ENCODE peak calls at places on chromosomes 4 and X, in eight cellular contexts. One of them, this sample, is unnamed.

GRCh38 chrX:9566150-9566621 is 101.3 kb downstream of the TBL1X start:
- DNase-seq in activated CD4-positive, alpha-beta T cell treated with anti-CD3 and anti-CD28 coated beads for 48 hours: peak
- DNase-seq in T-helper 17 cell: no peak
- DNase-seq in fibroblast of lung: peak
- DNase-seq in amygdala: no peak
- DNase-seq in cardiac fibroblast: peak
- DNase-seq in AG09319: peak
- DNase-seq in stimulated activated CD4-positive, alpha-beta T cell treated with anti-CD3 and anti-CD28 coated beads, Interleukin-1b, Interleukin-23, amount 100 ng/mL, for 4 hours: no peak
- DNase-seq in this sample: no peak

GRCh38 chrX:11908371-11908770 is 150.3 kb downstream of the MSL3 start:
- DNase-seq in activated CD4-positive, alpha-beta T cell treated with anti-CD3 and anti-CD28 coated beads for 48 hours: peak
- DNase-seq in T-helper 17 cell: no peak
- DNase-seq in fibroblast of lung: peak
- DNase-seq in amygdala: no peak
- DNase-seq in cardiac fibroblast: peak
- DNase-seq in AG09319: no peak
- DNase-seq in stimulated activated CD4-positive, alpha-beta T cell treated with anti-CD3 and anti-CD28 coated beads, Interleukin-1b, Interleukin-23, amount 100 ng/mL, for 4 hours: no peak
- DNase-seq in this sample: peak

GRCh38 chrX:139720136-139720535 is 12.2 kb upstream of the MCF2 start:
- DNase-seq in activated CD4-positive, alpha-beta T cell treated with anti-CD3 and anti-CD28 coated beads for 48 hours: no peak
- DNase-seq in T-helper 17 cell: no peak
- DNase-seq in fibroblast of lung: peak
- DNase-seq in amygdala: no peak
- DNase-seq in cardiac fibroblast: peak
- DNase-seq in AG09319: no peak
- DNase-seq in stimulated activated CD4-positive, alpha-beta T cell treated with anti-CD3 and anti-CD28 coated beads, Interleukin-1b, Interleukin-23, amount 100 ng/mL, for 4 hours: no peak
- DNase-seq in this sample: no peak

GRCh38 chr4:142846729-142847606 is 867 bp upstream of the INPP4B start:
- DNase-seq in activated CD4-positive, alpha-beta T cell treated with anti-CD3 and anti-CD28 coated beads for 48 hours: peak
- DNase-seq in T-helper 17 cell: peak
- DNase-seq in fibroblast of lung: peak
- DNase-seq in amygdala: no peak
- DNase-seq in cardiac fibroblast: peak
- DNase-seq in AG09319: no peak
- DNase-seq in stimulated activated CD4-positive, alpha-beta T cell treated with anti-CD3 and anti-CD28 coated beads, Interleukin-1b, Interleukin-23, amount 100 ng/mL, for 4 hours: peak
- DNase-seq in this sample: peak

GRCh38 chr4:102022343-102022742 is 231.8 kb downstream of the BANK1 start:
- DNase-seq in activated CD4-positive, alpha-beta T cell treated with anti-CD3 and anti-CD28 coated beads for 48 hours: no peak
- DNase-seq in T-helper 17 cell: no peak
- DNase-seq in fibroblast of lung: no peak
- DNase-seq in amygdala: no peak
- DNase-seq in cardiac fibroblast: peak
- DNase-seq in AG09319: no peak
- DNase-seq in stimulated activated CD4-positive, alpha-beta T cell treated with anti-CD3 and anti-CD28 coated beads, Interleukin-1b, Interleukin-23, amount 100 ng/mL, for 4 hours: no peak
- DNase-seq in this sample: no peak

GRCh38 chrX:102959471-102959870 is 22.4 kb downstream of the RAB40AL start:
- DNase-seq in activated CD4-positive, alpha-beta T cell treated with anti-CD3 and anti-CD28 coated beads for 48 hours: no peak
- DNase-seq in T-helper 17 cell: no peak
- DNase-seq in fibroblast of lung: peak
- DNase-seq in amygdala: no peak
- DNase-seq in cardiac fibroblast: peak
- DNase-seq in AG09319: no peak
- DNase-seq in stimulated activated CD4-positive, alpha-beta T cell treated with anti-CD3 and anti-CD28 coated beads, Interleukin-1b, Interleukin-23, amount 100 ng/mL, for 4 hours: no peak
- DNase-seq in this sample: no peak

GRCh38 chr4:73446336-73446938 is 10.4 kb downstream of the AFP start:
- DNase-seq in activated CD4-positive, alpha-beta T cell treated with anti-CD3 and anti-CD28 coated beads for 48 hours: no peak
- DNase-seq in T-helper 17 cell: no peak
- DNase-seq in fibroblast of lung: peak
- DNase-seq in amygdala: no peak
- DNase-seq in cardiac fibroblast: peak
- DNase-seq in AG09319: peak
- DNase-seq in stimulated activated CD4-positive, alpha-beta T cell treated with anti-CD3 and anti-CD28 coated beads, Interleukin-1b, Interleukin-23, amount 100 ng/mL, for 4 hours: no peak
- DNase-seq in this sample: peak

GRCh38 chr4:51880016-51880915 is 37.3 kb downstream of the DCUN1D4 start:
- DNase-seq in activated CD4-positive, alpha-beta T cell treated with anti-CD3 and anti-CD28 coated beads for 48 hours: no peak
- DNase-seq in T-helper 17 cell: no peak
- DNase-seq in fibroblast of lung: no peak
- DNase-seq in amygdala: no peak
- DNase-seq in cardiac fibroblast: peak
- DNase-seq in AG09319: no peak
- DNase-seq in stimulated activated CD4-positive, alpha-beta T cell treated with anti-CD3 and anti-CD28 coated beads, Interleukin-1b, Interleukin-23, amount 100 ng/mL, for 4 hours: no peak
- DNase-seq in this sample: no peak

GRCh38 chr4:106909776-106910175 is 126.3 kb downstream of the DKK2 start:
- DNase-seq in activated CD4-positive, alpha-beta T cell treated with anti-CD3 and anti-CD28 coated beads for 48 hours: no peak
- DNase-seq in T-helper 17 cell: no peak
- DNase-seq in fibroblast of lung: no peak
- DNase-seq in amygdala: no peak
- DNase-seq in cardiac fibroblast: no peak
- DNase-seq in AG09319: no peak
- DNase-seq in stimulated activated CD4-positive, alpha-beta T cell treated with anti-CD3 and anti-CD28 coated beads, Interleukin-1b, Interleukin-23, amount 100 ng/mL, for 4 hours: no peak
- DNase-seq in this sample: no peak

GRCh38 chr4:1763550-1764080 is 29.5 kb upstream of the FGFR3 start:
- DNase-seq in activated CD4-positive, alpha-beta T cell treated with anti-CD3 and anti-CD28 coated beads for 48 hours: no peak
- DNase-seq in T-helper 17 cell: no peak
- DNase-seq in fibroblast of lung: peak
- DNase-seq in amygdala: no peak
- DNase-seq in cardiac fibroblast: peak
- DNase-seq in AG09319: no peak
- DNase-seq in stimulated activated CD4-positive, alpha-beta T cell treated with anti-CD3 and anti-CD28 coated beads, Interleukin-1b, Interleukin-23, amount 100 ng/mL, for 4 hours: no peak
- DNase-seq in this sample: no peak

GRCh38 chr4:155762351-155762750 is 3.5 kb downstream of the GUCY1B1 start:
- DNase-seq in activated CD4-positive, alpha-beta T cell treated with anti-CD3 and anti-CD28 coated beads for 48 hours: no peak
- DNase-seq in T-helper 17 cell: no peak
- DNase-seq in fibroblast of lung: peak
- DNase-seq in amygdala: no peak
- DNase-seq in cardiac fibroblast: no peak
- DNase-seq in AG09319: no peak
- DNase-seq in stimulated activated CD4-positive, alpha-beta T cell treated with anti-CD3 and anti-CD28 coated beads, Interleukin-1b, Interleukin-23, amount 100 ng/mL, for 4 hours: no peak
- DNase-seq in this sample: no peak

GRCh38 chr4:152591361-152591760 is 55.5 kb upstream of the FBXW7 start:
- DNase-seq in activated CD4-positive, alpha-beta T cell treated with anti-CD3 and anti-CD28 coated beads for 48 hours: peak
- DNase-seq in T-helper 17 cell: no peak
- DNase-seq in fibroblast of lung: peak
- DNase-seq in amygdala: no peak
- DNase-seq in cardiac fibroblast: peak
- DNase-seq in AG09319: no peak
- DNase-seq in stimulated activated CD4-positive, alpha-beta T cell treated with anti-CD3 and anti-CD28 coated beads, Interleukin-1b, Interleukin-23, amount 100 ng/mL, for 4 hours: peak
- DNase-seq in this sample: no peak

GRCh38 chr4:183284965-183285364 is 35.1 kb downstream of the CLDN22 start:
- DNase-seq in activated CD4-positive, alpha-beta T cell treated with anti-CD3 and anti-CD28 coated beads for 48 hours: no peak
- DNase-seq in T-helper 17 cell: no peak
- DNase-seq in fibroblast of lung: peak
- DNase-seq in amygdala: no peak
- DNase-seq in cardiac fibroblast: no peak
- DNase-seq in AG09319: peak
- DNase-seq in stimulated activated CD4-positive, alpha-beta T cell treated with anti-CD3 and anti-CD28 coated beads, Interleukin-1b, Interleukin-23, amount 100 ng/mL, for 4 hours: no peak
- DNase-seq in this sample: no peak

GRCh38 chr4:151835467-151835866 is 74.7 kb upstream of the GATB start:
- DNase-seq in activated CD4-positive, alpha-beta T cell treated with anti-CD3 and anti-CD28 coated beads for 48 hours: no peak
- DNase-seq in T-helper 17 cell: no peak
- DNase-seq in fibroblast of lung: no peak
- DNase-seq in amygdala: no peak
- DNase-seq in cardiac fibroblast: no peak
- DNase-seq in AG09319: no peak
- DNase-seq in stimulated activated CD4-positive, alpha-beta T cell treated with anti-CD3 and anti-CD28 coated beads, Interleukin-1b, Interleukin-23, amount 100 ng/mL, for 4 hours: no peak
- DNase-seq in this sample: no peak

GRCh38 chr4:118969359-118969758 is 80.7 kb downstream of the SYNPO2 start:
- DNase-seq in activated CD4-positive, alpha-beta T cell treated with anti-CD3 and anti-CD28 coated beads for 48 hours: no peak
- DNase-seq in T-helper 17 cell: no peak
- DNase-seq in fibroblast of lung: peak
- DNase-seq in amygdala: no peak
- DNase-seq in cardiac fibroblast: peak
- DNase-seq in AG09319: peak
- DNase-seq in stimulated activated CD4-positive, alpha-beta T cell treated with anti-CD3 and anti-CD28 coated beads, Interleukin-1b, Interleukin-23, amount 100 ng/mL, for 4 hours: no peak
- DNase-seq in this sample: no peak

GRCh38 chr4:38538517-38538916 is 125.5 kb upstream of the KLF3 start:
- DNase-seq in activated CD4-positive, alpha-beta T cell treated with anti-CD3 and anti-CD28 coated beads for 48 hours: no peak
- DNase-seq in T-helper 17 cell: no peak
- DNase-seq in fibroblast of lung: no peak
- DNase-seq in amygdala: no peak
- DNase-seq in cardiac fibroblast: no peak
- DNase-seq in AG09319: no peak
- DNase-seq in stimulated activated CD4-positive, alpha-beta T cell treated with anti-CD3 and anti-CD28 coated beads, Interleukin-1b, Interleukin-23, amount 100 ng/mL, for 4 hours: no peak
- DNase-seq in this sample: no peak

GRCh38 chrX:32267796-32268195 is 943.6 kb downstream of the DMD start:
- DNase-seq in activated CD4-positive, alpha-beta T cell treated with anti-CD3 and anti-CD28 coated beads for 48 hours: no peak
- DNase-seq in T-helper 17 cell: no peak
- DNase-seq in fibroblast of lung: no peak
- DNase-seq in amygdala: no peak
- DNase-seq in cardiac fibroblast: no peak
- DNase-seq in AG09319: no peak
- DNase-seq in stimulated activated CD4-positive, alpha-beta T cell treated with anti-CD3 and anti-CD28 coated beads, Interleukin-1b, Interleukin-23, amount 100 ng/mL, for 4 hours: no peak
- DNase-seq in this sample: no peak

GRCh38 chrX:16603822-16604221 is 46.1 kb upstream of the S100G start:
- DNase-seq in activated CD4-positive, alpha-beta T cell treated with anti-CD3 and anti-CD28 coated beads for 48 hours: no peak
- DNase-seq in T-helper 17 cell: no peak
- DNase-seq in fibroblast of lung: peak
- DNase-seq in amygdala: no peak
- DNase-seq in cardiac fibroblast: peak
- DNase-seq in AG09319: no peak
- DNase-seq in stimulated activated CD4-positive, alpha-beta T cell treated with anti-CD3 and anti-CD28 coated beads, Interleukin-1b, Interleukin-23, amount 100 ng/mL, for 4 hours: no peak
- DNase-seq in this sample: no peak

GRCh38 chrX:87525771-87526229 is 8.2 kb downstream of the KLHL4 start:
- DNase-seq in activated CD4-positive, alpha-beta T cell treated with anti-CD3 and anti-CD28 coated beads for 48 hours: no peak
- DNase-seq in T-helper 17 cell: no peak
- DNase-seq in fibroblast of lung: peak
- DNase-seq in amygdala: no peak
- DNase-seq in cardiac fibroblast: peak
- DNase-seq in AG09319: no peak
- DNase-seq in stimulated activated CD4-positive, alpha-beta T cell treated with anti-CD3 and anti-CD28 coated beads, Interleukin-1b, Interleukin-23, amount 100 ng/mL, for 4 hours: no peak
- DNase-seq in this sample: no peak

GRCh38 chr4:95106408-95106928 is 348.7 kb downstream of the BMPR1B start:
- DNase-seq in activated CD4-positive, alpha-beta T cell treated with anti-CD3 and anti-CD28 coated beads for 48 hours: no peak
- DNase-seq in T-helper 17 cell: no peak
- DNase-seq in fibroblast of lung: peak
- DNase-seq in amygdala: no peak
- DNase-seq in cardiac fibroblast: peak
- DNase-seq in AG09319: no peak
- DNase-seq in stimulated activated CD4-positive, alpha-beta T cell treated with anti-CD3 and anti-CD28 coated beads, Interleukin-1b, Interleukin-23, amount 100 ng/mL, for 4 hours: no peak
- DNase-seq in this sample: no peak

This sample was measured in naive B cell.